ENCODE peak calls at places on chromosomes 11 and 22, in seven cellular contexts. One of them, this sample, is unnamed.
A peak's percentile ranks its signal among the peaks of the same experiment; 100 is the strongest.

GRCh38 chr22:50520826-50521453 is 4.5 kb downstream of the SCO2 start:
- DNase-seq in tibial nerve: no peak
- DNase-seq in astrocyte of the spinal cord: no peak
- DNase-seq in HCT116: no peak
- DNase-seq in suprapubic skin: no peak
- DNase-seq in BJ: no peak
- DNase-seq in AG04449: no peak
- DNase-seq in this sample: no peak

GRCh38 chr11:126738632-126739031 is 261.9 kb downstream of the KIRREL3 start:
- DNase-seq in tibial nerve: no peak
- DNase-seq in astrocyte of the spinal cord: no peak
- DNase-seq in HCT116: no peak
- DNase-seq in suprapubic skin: no peak
- DNase-seq in BJ: no peak
- DNase-seq in AG04449: no peak
- DNase-seq in this sample: no peak

GRCh38 chr11:80816966-80817365 is 1376.1 kb upstream of the TENM4 start:
- DNase-seq in tibial nerve: no peak
- DNase-seq in astrocyte of the spinal cord: no peak
- DNase-seq in HCT116: no peak
- DNase-seq in suprapubic skin: no peak
- DNase-seq in BJ: no peak
- DNase-seq in AG04449: no peak
- DNase-seq in this sample: peak; percentile 40

GRCh38 chr11:35478411-35479139 is 46.8 kb downstream of the PAMR1 start:
- DNase-seq in tibial nerve: no peak
- DNase-seq in astrocyte of the spinal cord: no peak
- DNase-seq in HCT116: no peak
- DNase-seq in suprapubic skin: no peak
- DNase-seq in BJ: no peak
- DNase-seq in AG04449: no peak
- DNase-seq in this sample: no peak

GRCh38 chr11:57230316-57230715 is 6.7 kb downstream of the APLNR start:
- DNase-seq in tibial nerve: no peak
- DNase-seq in astrocyte of the spinal cord: no peak
- DNase-seq in HCT116: no peak
- DNase-seq in suprapubic skin: no peak
- DNase-seq in BJ: no peak
- DNase-seq in AG04449: no peak
- DNase-seq in this sample: no peak

GRCh38 chr11:72718101-72718501 is 34.1 kb downstream of the ARAP1 start:
- DNase-seq in tibial nerve: no peak
- DNase-seq in astrocyte of the spinal cord: no peak
- DNase-seq in HCT116: no peak
- DNase-seq in suprapubic skin: no peak
- DNase-seq in BJ: no peak
- DNase-seq in AG04449: no peak
- DNase-seq in this sample: no peak

GRCh38 chr22:25095869-25096268 is 103.8 kb upstream of the CRYBB3 start:
- DNase-seq in tibial nerve: no peak
- DNase-seq in astrocyte of the spinal cord: no peak
- DNase-seq in HCT116: no peak
- DNase-seq in suprapubic skin: no peak
- DNase-seq in BJ: no peak
- DNase-seq in AG04449: no peak
- DNase-seq in this sample: no peak

GRCh38 chr11:110830344-110831141 is 118.3 kb upstream of the ARHGAP20 start:
- DNase-seq in tibial nerve: no peak
- DNase-seq in astrocyte of the spinal cord: peak; percentile 12
- DNase-seq in HCT116: no peak
- DNase-seq in suprapubic skin: no peak
- DNase-seq in BJ: no peak
- DNase-seq in AG04449: no peak
- DNase-seq in this sample: no peak

GRCh38 chr11:85526564-85526963 is 100.6 kb downstream of the DLG2 start:
- DNase-seq in tibial nerve: no peak
- DNase-seq in astrocyte of the spinal cord: no peak
- DNase-seq in HCT116: no peak
- DNase-seq in suprapubic skin: no peak
- DNase-seq in BJ: no peak
- DNase-seq in AG04449: no peak
- DNase-seq in this sample: no peak

GRCh38 chr11:71302911-71303310 is 50.5 kb upstream of the SHANK2 start:
- DNase-seq in tibial nerve: no peak
- DNase-seq in astrocyte of the spinal cord: no peak
- DNase-seq in HCT116: no peak
- DNase-seq in suprapubic skin: peak; percentile 34
- DNase-seq in BJ: no peak
- DNase-seq in AG04449: no peak
- DNase-seq in this sample: no peak

GRCh38 chr11:26319906-26320305 is 12.0 kb upstream of the ANO3 start:
- DNase-seq in tibial nerve: no peak
- DNase-seq in astrocyte of the spinal cord: peak; percentile 53
- DNase-seq in HCT116: no peak
- DNase-seq in suprapubic skin: no peak
- DNase-seq in BJ: no peak
- DNase-seq in AG04449: no peak
- DNase-seq in this sample: no peak

DNA sequence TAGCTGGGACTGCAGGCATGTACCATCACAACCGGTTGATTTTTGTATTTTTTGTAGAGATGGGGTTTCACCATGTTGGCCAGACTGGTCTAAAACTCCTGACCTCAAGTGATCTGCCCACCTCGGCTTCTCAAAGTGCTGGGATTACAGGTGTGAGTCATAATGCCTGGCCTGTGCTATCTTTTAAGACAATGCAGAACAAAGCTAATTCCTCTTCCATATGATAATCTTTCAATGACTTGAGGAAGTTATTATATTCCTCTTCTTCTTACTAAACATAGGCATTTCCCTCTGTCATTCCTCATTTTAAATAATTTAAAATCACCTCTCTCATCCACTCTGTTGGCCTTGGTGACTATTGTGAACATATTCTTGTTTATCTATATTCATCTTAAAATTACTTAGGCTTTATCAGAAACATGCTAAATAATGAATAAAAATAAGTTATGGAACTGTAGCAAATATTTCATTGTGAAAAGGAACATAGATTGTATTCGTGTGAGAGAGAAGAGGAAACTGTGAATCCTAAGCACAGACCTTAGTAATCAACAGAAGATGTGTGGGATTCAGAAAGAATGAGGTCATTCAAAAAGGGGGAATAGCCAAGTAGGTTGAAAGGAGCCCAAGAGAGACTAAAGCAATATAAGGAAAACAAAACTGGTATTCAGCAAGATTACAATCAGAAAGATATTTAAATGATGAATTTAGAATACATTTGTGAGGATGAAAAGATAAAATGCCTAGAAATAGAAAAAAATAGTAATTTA is 269.4 kb downstream of the TTC28 start:
- DNase-seq in tibial nerve: no peak
- DNase-seq in astrocyte of the spinal cord: peak; percentile 61
- DNase-seq in HCT116: no peak
- DNase-seq in suprapubic skin: no peak
- DNase-seq in BJ: no peak
- DNase-seq in AG04449: no peak
- DNase-seq in this sample: peak; percentile 16
- H3K4me3 ChIP-seq in tibial nerve: no peak overlapping the region
- H3K4me3 ChIP-seq in astrocyte of the spinal cord: no peak overlapping the region
- H3K4me3 ChIP-seq in HCT116: no peak overlapping the region
- H3K4me3 ChIP-seq in suprapubic skin: no peak overlapping the region
- H3K4me3 ChIP-seq in BJ: no peak overlapping the region
- H3K4me3 ChIP-seq in AG04449: no peak overlapping the region
- H3K4me3 ChIP-seq in this sample: no peak overlapping the region

DNA sequence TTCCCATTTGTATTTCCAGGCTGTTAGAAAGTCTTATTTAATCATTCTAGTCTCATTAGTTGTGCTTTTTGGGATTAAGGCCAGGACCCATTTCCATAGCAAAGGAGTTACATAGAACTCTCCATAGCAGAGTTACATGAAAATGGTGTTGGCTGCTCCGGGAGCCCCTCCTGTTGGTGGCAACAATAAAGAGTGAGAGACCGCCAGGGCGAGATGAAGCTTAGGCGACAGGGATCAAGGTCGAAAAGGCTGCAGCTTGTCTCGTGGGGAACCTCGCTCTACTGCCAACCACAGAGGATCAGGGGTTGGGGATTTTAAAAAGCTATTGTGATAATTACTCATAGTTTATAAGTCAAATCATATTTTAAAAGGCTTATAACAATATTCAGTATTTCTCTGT is 58.4 kb downstream of the GRIK4 start:
- DNase-seq in tibial nerve: no peak
- DNase-seq in astrocyte of the spinal cord: no peak
- DNase-seq in HCT116: no peak
- DNase-seq in suprapubic skin: peak; percentile 48
- DNase-seq in BJ: no peak
- DNase-seq in AG04449: no peak
- DNase-seq in this sample: no peak
- TF ChIP-seq CTCF in tibial nerve: no peak
- TF ChIP-seq CTCF in astrocyte of the spinal cord: no peak
- TF ChIP-seq CTCF in HCT116: no peak
- TF ChIP-seq CTCF in suprapubic skin: no peak
- TF ChIP-seq CTCF in BJ: no peak
- TF ChIP-seq CTCF in AG04449: no peak
- TF ChIP-seq CTCF in this sample: no peak

GRCh38 chr11:79087238-79087956 is 353.4 kb downstream of the TENM4 start:
- DNase-seq in tibial nerve: no peak
- DNase-seq in astrocyte of the spinal cord: peak; percentile 81
- DNase-seq in HCT116: no peak
- DNase-seq in suprapubic skin: no peak
- DNase-seq in BJ: peak; percentile 34
- DNase-seq in AG04449: peak; percentile 65
- DNase-seq in this sample: no peak
- H3K4me3 ChIP-seq in tibial nerve: no peak overlapping the region
- H3K4me3 ChIP-seq in astrocyte of the spinal cord: no peak overlapping the region
- H3K4me3 ChIP-seq in HCT116: no peak overlapping the region
- H3K4me3 ChIP-seq in suprapubic skin: no peak overlapping the region
- H3K4me3 ChIP-seq in BJ: no peak overlapping the region
- H3K4me3 ChIP-seq in AG04449: no peak overlapping the region
- H3K4me3 ChIP-seq in this sample: no peak overlapping the region

DNA sequence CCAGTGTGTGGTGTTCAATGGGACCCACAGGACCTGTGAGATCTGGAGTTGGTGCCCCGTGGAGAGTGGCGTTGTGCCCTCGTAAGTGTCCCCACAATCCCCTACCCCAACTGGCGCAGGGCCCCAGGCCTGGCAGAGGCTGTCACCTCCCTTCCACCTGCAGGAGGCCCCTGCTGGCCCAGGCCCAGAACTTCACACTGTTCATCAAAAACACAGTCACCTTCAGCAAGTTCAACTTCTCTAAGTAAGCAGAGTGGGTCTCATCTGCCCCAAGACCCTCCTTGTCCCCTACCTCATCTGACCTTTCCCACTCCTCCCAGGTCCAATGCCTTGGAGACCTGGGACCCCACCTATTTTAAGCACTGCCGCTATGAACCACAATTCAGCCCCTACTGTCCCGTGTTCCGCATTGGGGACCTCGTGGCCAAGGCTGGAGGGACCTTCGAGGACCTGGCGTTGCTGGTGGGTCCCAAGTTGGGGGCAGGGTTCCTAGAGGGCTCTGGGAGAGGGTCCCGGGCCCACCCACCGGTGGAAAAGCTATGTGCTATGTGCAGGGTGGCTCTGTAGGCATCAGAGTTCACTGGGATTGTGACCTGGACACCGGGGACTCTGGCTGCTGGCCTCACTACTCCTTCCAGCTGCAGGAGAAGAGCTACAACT is 8.1 kb downstream of the P2RX6 start:
- DNase-seq in tibial nerve: no peak
- DNase-seq in astrocyte of the spinal cord: no peak
- DNase-seq in HCT116: no peak
- DNase-seq in suprapubic skin: no peak
- DNase-seq in BJ: no peak
- DNase-seq in AG04449: no peak
- DNase-seq in this sample: no peak
- TF ChIP-seq CTCF in tibial nerve: no peak
- TF ChIP-seq CTCF in astrocyte of the spinal cord: no peak
- TF ChIP-seq CTCF in HCT116: no peak
- TF ChIP-seq CTCF in suprapubic skin: no peak
- TF ChIP-seq CTCF in BJ: no peak
- TF ChIP-seq CTCF in AG04449: no peak
- TF ChIP-seq CTCF in this sample: peak; percentile 36

GRCh38 chr11:3050386-3051325 is 6.6 kb downstream of the CARS1 start:
- DNase-seq in tibial nerve: no peak
- DNase-seq in astrocyte of the spinal cord: no peak
- DNase-seq in HCT116: no peak
- DNase-seq in suprapubic skin: no peak
- DNase-seq in BJ: no peak
- DNase-seq in AG04449: no peak
- DNase-seq in this sample: peak; percentile 86

GRCh38 chr11:3049430-3050243 is 7.6 kb downstream of the CARS1 start:
- DNase-seq in tibial nerve: peak; percentile 39
- DNase-seq in astrocyte of the spinal cord: peak; percentile 95
- DNase-seq in HCT116: peak; percentile 35
- DNase-seq in suprapubic skin: peak; percentile 94
- DNase-seq in BJ: peak; percentile 78
- DNase-seq in AG04449: peak; percentile 79
- DNase-seq in this sample: peak; percentile 88

GRCh38 chr11:3052567-3052966 is 4.7 kb downstream of the CARS1 start:
- DNase-seq in tibial nerve: no peak
- DNase-seq in astrocyte of the spinal cord: no peak
- DNase-seq in HCT116: no peak
- DNase-seq in suprapubic skin: no peak
- DNase-seq in BJ: no peak
- DNase-seq in AG04449: no peak
- DNase-seq in this sample: no peak

GRCh38 chr11:3051435-3052108 is 5.7 kb downstream of the CARS1 start:
- DNase-seq in tibial nerve: no peak
- DNase-seq in astrocyte of the spinal cord: no peak
- DNase-seq in HCT116: no peak
- DNase-seq in suprapubic skin: no peak
- DNase-seq in BJ: no peak
- DNase-seq in AG04449: no peak
- DNase-seq in this sample: peak; percentile 27

GRCh38 chr11:3052109-3052479 is 5.1 kb downstream of the CARS1 start:
- DNase-seq in tibial nerve: no peak
- DNase-seq in astrocyte of the spinal cord: no peak
- DNase-seq in HCT116: no peak
- DNase-seq in suprapubic skin: no peak
- DNase-seq in BJ: no peak
- DNase-seq in AG04449: no peak
- DNase-seq in this sample: no peak
- H3K4me3 ChIP-seq in tibial nerve: no peak overlapping the region
- H3K4me3 ChIP-seq in astrocyte of the spinal cord: no peak overlapping the region
- H3K4me3 ChIP-seq in HCT116: no peak overlapping the region
- H3K4me3 ChIP-seq in suprapubic skin: no peak overlapping the region
- H3K4me3 ChIP-seq in BJ: no peak overlapping the region
- H3K4me3 ChIP-seq in AG04449: no peak overlapping the region
- H3K4me3 ChIP-seq in this sample: no peak overlapping the region

GRCh38 chr11:65315866-65316233 is 1.2 kb downstream of the CDC42EP2 start:
- DNase-seq in tibial nerve: no peak
- DNase-seq in astrocyte of the spinal cord: peak; percentile 14
- DNase-seq in HCT116: no peak
- DNase-seq in suprapubic skin: no peak
- DNase-seq in BJ: no peak
- DNase-seq in AG04449: no peak
- DNase-seq in this sample: no peak
- TF ChIP-seq CTCF in tibial nerve: no peak
- TF ChIP-seq CTCF in astrocyte of the spinal cord: no peak
- TF ChIP-seq CTCF in HCT116: no peak
- TF ChIP-seq CTCF in suprapubic skin: no peak
- TF ChIP-seq CTCF in BJ: no peak
- TF ChIP-seq CTCF in AG04449: no peak
- TF ChIP-seq CTCF in this sample: no peak